ENCODE peak calls at places on chromosomes 6 and 20, in five cellular contexts. V, Z, C, P and M are unnamed samples.

GRCh38 chr6:167093922-167094432 is 28.9 kb upstream of the CCR6 start:
- DNase-seq in Z (no peak), V (no peak), P (no peak), C (no peak), M (peak; percentile 25)

GRCh38 chr6:72651191-72651590 is 29.3 kb downstream of the KCNQ5 start:
- DNase-seq in V (no peak), C (no peak), Z (no peak), P (no peak), M (no peak)

GRCh38 chr20:43388267-43389081 is 69.2 kb upstream of the SRSF6 start:
- DNase-seq in Z (no peak), C (peak; percentile 44), V (no peak), P (no peak), M (peak; percentile 36)

GRCh38 chr6:37173573-37174195 is 3.7 kb downstream of the PIM1 start:
- DNase-seq in P (no peak), Z (no peak), C (no peak), V (no peak), M (no peak)

GRCh38 chr6:154888426-154888825 is 106.7 kb upstream of the TIAM2 start:
- DNase-seq in P (no peak), V (no peak), C (no peak), Z (no peak), M (no peak)

GRCh38 chr6:3159805-3160781 is 2.7 kb upstream of the TUBB2A start:
- DNase-seq in Z (no peak), V (peak; percentile 84), C (no peak), P (no peak), M (peak; percentile 81)

GRCh38 chr6:165662041-165662491 is 975 bp downstream of the PDE10A start:
- DNase-seq in C (peak; percentile 18), V (peak; percentile 46), Z (peak; percentile 57), P (no peak), M (peak; percentile 72)

GRCh38 chr6:56911847-56912246 is 43.1 kb upstream of the BEND6 start:
- DNase-seq in Z (no peak), P (no peak), V (peak; percentile 61), C (peak; percentile 76), M (peak; percentile 64)

GRCh38 chr6:151229401-151230276 is 10.1 kb upstream of the AKAP12 start:
- DNase-seq in P (no peak), V (no peak), C (no peak), Z (no peak), M (peak; percentile 52)

GRCh38 chr6:118171852-118172251 is 264.8 kb downstream of the SLC35F1 start:
- DNase-seq in C (no peak), P (no peak), Z (no peak), V (no peak), M (no peak)

GRCh38 chr6:28747631-28748157 is 176.1 kb downstream of the TRIM27 start:
- DNase-seq in V (peak; percentile 42), P (peak; percentile 86), C (peak; percentile 84), Z (no peak), M (peak; percentile 27)

GRCh38 chr6:132666118-132666517 is 7.1 kb upstream of the TAAR1 start:
- DNase-seq in P (no peak), C (no peak), V (no peak), Z (no peak), M (peak; percentile 57)

GRCh38 chr6:167998206-167998605 is 735 bp downstream of the KIF25 start:
- DNase-seq in V (peak; percentile 48), Z (no peak), C (no peak), P (peak; percentile 16), M (no peak)

GRCh38 chr6:36906539-36906938 is 20.8 kb downstream of the C6orf89 start:
- DNase-seq in V (no peak), Z (no peak), C (no peak), P (no peak), M (no peak)

GRCh38 chr20:38123021-38123587 is 42.0 kb downstream of the TGM2 start:
- DNase-seq in P (peak; percentile 43), Z (no peak), V (peak; percentile 90), C (peak; percentile 78), M (peak; percentile 98)

GRCh38 chr20:19903168-19903676 is 113.9 kb upstream of the NAA20 start:
- DNase-seq in C (peak; percentile 76), Z (no peak), P (no peak), V (peak; percentile 94), M (no peak)

GRCh38 chr6:38987503-38987902 is 61.1 kb upstream of the GLP1R start:
- DNase-seq in P (no peak), Z (no peak), C (no peak), V (no peak), M (no peak)

GRCh38 chr6:38989064-38989463 is 59.5 kb upstream of the GLP1R start:
- DNase-seq in C (no peak), P (no peak), Z (no peak), V (no peak), M (no peak)

GRCh38 chr6:38982470-38982869 is 66.1 kb upstream of the GLP1R start:
- DNase-seq in P (no peak), C (no peak), Z (no peak), V (no peak), M (no peak)

GRCh38 chr6:38984723-38985122 is 63.9 kb upstream of the GLP1R start:
- DNase-seq in Z (no peak), C (no peak), P (no peak), V (no peak), M (no peak)

DNA sequence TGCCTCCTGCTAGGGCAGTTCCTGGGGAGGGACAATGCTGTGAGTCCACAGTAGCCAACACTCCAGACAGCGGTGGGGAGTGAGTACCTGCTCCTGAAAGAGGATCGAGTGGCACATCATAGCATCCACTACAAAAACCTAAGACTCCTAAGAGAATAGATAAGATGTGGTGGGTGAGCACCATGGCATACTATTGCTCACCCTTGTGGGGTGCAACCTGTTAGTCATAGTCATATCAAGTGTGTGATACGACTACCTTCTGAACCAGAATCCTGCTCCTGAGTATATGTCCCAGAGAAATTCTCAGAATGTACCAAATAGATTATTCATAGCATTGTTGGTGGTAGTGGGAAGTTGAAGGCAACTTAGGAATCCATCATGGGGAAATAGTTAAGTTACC is 62.7 kb upstream of the GLP1R start:
- DNase-seq in V (no peak), C (no peak), Z (no peak), P (no peak), M (no peak)
- H4K91ac ChIP-seq in V (no peak overlapping the region), C (no peak overlapping the region), Z (no peak overlapping the region), P (no peak overlapping the region), M (no peak overlapping the region)

GRCh38 chr6:108001696-108002231 is 43.8 kb upstream of the SEC63 start:
- DNase-seq in Z (no peak), C (no peak), P (no peak), V (no peak), M (no peak)

GRCh38 chr6:107999341-107999740 is 41.3 kb upstream of the SEC63 start:
- DNase-seq in V (no peak), C (no peak), P (no peak), Z (no peak), M (no peak)

GRCh38 chr6:108005961-108006360 is 48.0 kb upstream of the SEC63 start:
- DNase-seq in C (no peak), P (no peak), Z (no peak), V (no peak), M (no peak)

GRCh38 chr6:108004861-108005260 is 46.9 kb upstream of the SEC63 start:
- DNase-seq in V (no peak), Z (no peak), P (no peak), C (no peak), M (no peak)

DNA sequence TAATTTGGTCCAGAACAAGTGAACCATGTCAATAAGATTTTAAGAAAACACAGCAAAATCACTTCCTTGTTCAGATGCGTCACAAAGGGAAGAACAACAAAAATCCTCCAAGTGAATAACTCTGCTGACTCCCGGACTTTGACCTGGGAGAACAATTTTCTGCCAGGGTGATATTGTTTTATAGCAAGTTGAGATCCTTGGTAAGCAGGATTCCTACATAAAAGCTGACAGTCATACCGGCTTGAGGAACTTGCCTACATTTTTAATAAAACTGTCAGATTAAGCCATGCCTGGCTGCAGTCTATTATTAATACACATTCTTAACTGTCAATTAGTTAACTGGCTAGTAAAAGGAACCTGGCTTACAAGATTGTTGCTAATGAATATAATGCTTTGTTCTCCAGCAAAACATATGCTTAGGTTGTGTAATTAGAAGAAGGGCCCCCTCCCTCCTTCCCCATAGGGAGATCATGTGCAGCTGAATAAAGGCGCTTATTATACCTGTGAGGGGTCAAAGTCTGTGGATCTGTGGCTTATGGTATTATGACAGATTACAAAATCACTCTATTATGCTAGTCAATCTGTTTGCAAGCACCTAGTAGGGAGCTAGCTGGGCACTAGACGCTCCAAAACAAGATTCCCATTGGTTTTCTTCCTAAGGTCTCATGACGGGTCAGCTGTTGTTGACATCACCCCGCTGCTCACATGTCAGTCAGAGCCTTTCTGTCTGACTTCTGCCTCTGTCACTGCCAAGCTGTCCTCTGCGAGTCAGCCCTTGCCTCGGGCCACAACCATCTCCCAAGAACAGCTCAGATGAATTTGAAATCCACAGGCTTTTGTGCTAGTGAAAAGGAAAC is 44.6 kb upstream of the SEC63 start:
- DNase-seq in V (peak; percentile 3), P (no peak), C (peak; percentile 6), Z (no peak), M (peak; percentile 75)
- H3K4me3 ChIP-seq in V (no peak overlapping the region), P (no peak overlapping the region), C (no peak overlapping the region), Z (no peak overlapping the region), M (no peak overlapping the region)

DNA sequence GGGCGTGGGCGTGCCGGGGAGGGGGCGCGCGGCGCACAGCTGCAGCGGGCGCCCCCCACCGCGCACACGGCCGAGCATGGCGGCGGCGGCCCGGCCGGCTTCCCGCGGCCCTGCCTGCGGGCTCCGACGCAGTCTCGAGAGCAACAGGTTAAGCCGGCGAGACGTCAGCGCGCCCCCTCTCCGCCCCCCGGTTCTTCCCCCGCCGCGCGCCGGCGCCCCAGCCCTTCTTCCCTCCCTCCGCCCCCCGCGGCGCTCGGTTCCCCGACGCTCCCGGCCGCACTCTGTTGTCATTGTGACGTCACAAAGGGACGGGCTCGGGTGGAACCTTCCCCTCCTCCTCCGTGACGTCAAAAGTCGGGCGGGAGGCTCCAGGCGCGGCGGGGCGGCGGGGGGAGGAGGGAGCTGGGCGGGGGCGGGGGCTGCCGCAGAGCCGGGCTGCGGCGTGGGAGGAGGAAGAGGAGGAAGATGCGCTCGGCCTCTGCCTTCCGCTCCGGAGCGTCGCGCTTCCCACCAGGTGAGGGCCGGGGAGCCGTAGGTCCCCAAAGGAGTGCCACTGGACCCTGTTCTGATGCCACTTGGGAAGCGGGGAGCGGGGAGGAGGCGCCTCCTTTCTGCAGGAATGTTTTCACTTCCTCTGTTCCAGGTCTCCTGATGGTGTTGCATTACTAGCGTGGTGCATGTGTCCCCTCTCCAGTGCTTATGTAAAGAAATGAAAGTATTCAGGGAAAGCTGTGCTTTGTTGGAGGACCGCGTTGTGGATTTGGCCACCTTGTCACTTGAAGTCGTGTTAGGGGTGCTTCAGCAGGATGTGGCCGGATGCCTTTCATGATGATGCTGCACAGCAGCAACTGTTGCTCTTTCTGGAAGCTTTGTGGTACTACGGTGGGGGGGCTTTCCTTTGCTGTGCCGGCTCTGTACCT is 2.8 kb downstream of the JARID2 start:
- DNase-seq in Z (peak; percentile 98), C (peak; percentile 97), P (peak; percentile 91), V (peak; percentile 98), M (peak; percentile 99)
- H3K18ac ChIP-seq in Z (peak overlapping the region; percentile 79), C (peak overlapping the region; percentile 39), P (peak overlapping the region; percentile 95), V (peak overlapping the region; percentile 96), M (no peak overlapping the region)

DNA sequence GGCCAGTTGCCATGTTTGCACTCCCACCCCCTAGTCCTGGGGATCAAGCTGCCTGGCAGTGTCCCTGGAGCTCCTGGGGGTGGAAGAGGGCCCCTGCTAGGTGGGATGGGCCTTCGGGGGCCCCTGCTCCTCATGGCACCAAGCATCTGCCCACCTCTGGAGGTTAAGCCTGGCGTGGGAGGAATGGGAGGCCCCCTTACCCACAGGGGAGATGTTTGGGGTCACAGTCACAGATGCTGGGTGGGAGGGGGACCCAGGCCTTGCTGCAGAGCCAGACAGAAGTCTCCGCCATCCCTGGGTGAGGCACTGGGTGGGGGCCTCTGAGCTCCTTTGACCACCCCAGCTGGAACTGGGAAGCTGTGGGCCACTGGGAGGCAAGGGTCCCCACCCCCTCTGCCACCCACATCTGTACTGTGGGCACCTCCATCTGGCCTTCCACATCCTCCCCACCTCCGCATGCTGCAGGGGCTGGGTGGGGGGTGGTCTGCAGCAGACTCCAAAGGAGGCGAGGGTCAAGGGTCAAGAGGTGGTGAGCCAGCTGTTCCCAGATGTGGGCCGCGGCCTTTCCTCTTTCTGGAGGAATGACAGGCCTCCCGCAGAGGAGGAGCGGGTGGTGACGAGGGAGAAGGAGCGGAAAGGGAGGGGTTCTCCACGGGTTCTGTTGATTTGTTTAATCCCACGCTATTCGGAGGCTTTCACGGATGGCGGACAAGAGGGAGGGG is 41.5 kb downstream of the YTHDF1 start:
- DNase-seq in Z (peak; percentile 52), C (no peak), V (no peak), P (no peak), M (no peak)
- H4K91ac ChIP-seq in Z (peak overlapping the region; percentile 80), C (no peak overlapping the region), V (no peak overlapping the region), P (no peak overlapping the region), M (no peak overlapping the region)